ENCODE peak calls at places on chromosome 21, in five cellular contexts. I is HCT116, D is HepG2, P is GM12878, B is H1. N is an unnamed sample.
A peak's percentile ranks its signal among the peaks of the same experiment; 100 is the strongest.

GRCh38 chr21:28436286-28436932 is 556.3 kb downstream of the LTN1 start:
- DNase-seq in I (no peak), D (no peak), P (no peak), B (no peak), N (no peak)

GRCh38 chr21:42209801-42210479 is 9.0 kb upstream of the ABCG1 start:
- DNase-seq in I (no peak), D (no peak), P (no peak), B (no peak), N (no peak)

GRCh38 chr21:41701749-41702148 is 65.1 kb downstream of the RIPK4 start:
- DNase-seq in I (no peak), D (no peak), P (no peak), B (no peak), N (no peak)

GRCh38 chr21:41681336-41681801 is 85.5 kb downstream of the RIPK4 start:
- DNase-seq in I (no peak), D (no peak), P (no peak), B (no peak), N (no peak)

GRCh38 chr21:26888256-26888655 is 43.0 kb upstream of the ADAMTS1 start:
- DNase-seq in I (no peak), D (no peak), P (no peak), B (no peak), N (no peak)

GRCh38 chr21:35375115-35375514 is 326.0 kb upstream of the RUNX1 start:
- DNase-seq in I (no peak), D (no peak), P (no peak), B (no peak), N (no peak)

GRCh38 chr21:25329227-25329626 is 278.1 kb downstream of the MRPL39 start:
- DNase-seq in I (no peak), D (no peak), P (no peak), B (no peak), N (no peak)

GRCh38 chr21:34926784-34927548 is 122.1 kb downstream of the RUNX1 start:
- DNase-seq in I (no peak), D (peak; percentile 72), P (no peak), B (no peak), N (peak; percentile 51)

GRCh38 chr21:28971171-28971570 is 21.5 kb downstream of the LTN1 start:
- DNase-seq in I (no peak), D (no peak), P (no peak), B (no peak), N (no peak)

GRCh38 chr21:26766826-26767325 is 78.3 kb downstream of the ADAMTS1 start:
- DNase-seq in I (no peak), D (no peak), P (no peak), B (no peak), N (no peak)

GRCh38 chr21:41364308-41364707 is 2.5 kb downstream of the MX2 start:
- DNase-seq in I (no peak), D (no peak), P (no peak), B (no peak), N (no peak)

GRCh38 chr21:42234464-42235241 is 15.7 kb downstream of the ABCG1 start:
- DNase-seq in I (no peak), D (peak; percentile 4), P (no peak), B (no peak), N (peak; percentile 93)

GRCh38 chr21:29017639-29018237 is 1.4 kb downstream of the RWDD2B start:
- DNase-seq in I (no peak), D (no peak), P (no peak), B (no peak), N (no peak)

GRCh38 chr21:14523234-14523633 is 22.9 kb downstream of the SAMSN1 start:
- DNase-seq in I (no peak), D (no peak), P (no peak), B (no peak), N (no peak)

GRCh38 chr21:26795866-26796329 is 49.3 kb downstream of the ADAMTS1 start:
- DNase-seq in I (no peak), D (no peak), P (no peak), B (no peak), N (no peak)

GRCh38 chr21:42010507-42011493 is 640 bp upstream of the ZBTB21 start:
- DNase-seq in I (no peak), D (peak; percentile 20), P (no peak), B (no peak), N (peak; percentile 57)

GRCh38 chr21:17779486-17779885 is 39.7 kb downstream of the C21orf91 start:
- DNase-seq in I (no peak), D (no peak), P (no peak), B (no peak), N (no peak)

GRCh38 chr21:41559658-41560599 is 52.0 kb upstream of the TMPRSS2 start:
- DNase-seq in I (no peak), D (no peak), P (peak; percentile 72), B (no peak), N (no peak)

GRCh38 chr21:25080161-25080560 is 527.1 kb downstream of the MRPL39 start:
- DNase-seq in I (no peak), D (no peak), P (no peak), B (no peak), N (no peak)

GRCh38 chr21:41511858-41512257 is 3.9 kb upstream of the TMPRSS2 start:
- DNase-seq in I (no peak), D (no peak), P (no peak), B (no peak), N (no peak)

GRCh38 chr21:34510148-34511142 is 1.6 kb downstream of the KCNE1 start:
- DNase-seq in I (peak; percentile 18), D (peak; percentile 67), P (no peak), B (peak; percentile 61), N (peak; percentile 61)

GRCh38 chr21:22363504-22363903 is 1365.3 kb downstream of the NCAM2 start:
- DNase-seq in I (no peak), D (no peak), P (no peak), B (no peak), N (no peak)

DNA sequence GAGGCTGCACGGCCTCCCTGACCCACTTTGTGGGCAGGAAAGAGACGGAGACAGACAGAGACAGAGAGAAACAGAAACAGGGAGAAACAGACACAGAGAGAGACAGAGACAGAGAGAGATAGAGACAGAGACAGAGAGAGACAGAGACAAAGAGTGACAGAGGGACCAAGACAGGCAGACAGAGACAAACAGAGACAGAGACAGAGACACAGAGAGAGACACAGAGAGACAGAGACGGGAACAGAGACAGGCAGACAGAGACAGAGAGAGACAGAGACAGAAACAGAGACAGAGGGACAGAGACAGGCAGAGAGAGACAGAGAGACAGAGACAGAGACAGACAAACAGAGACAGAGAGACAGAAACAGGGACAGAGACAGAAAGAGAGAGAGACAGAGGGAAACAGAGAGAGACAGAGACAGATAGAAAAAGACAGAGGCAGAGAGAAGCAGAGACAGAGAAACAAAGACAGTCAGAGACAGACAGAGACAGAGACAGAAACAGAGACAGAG is 3.1 kb downstream of the COL6A1 start:
- DNase-seq in I (no peak), D (no peak), P (no peak), B (no peak), N (no peak)
- TF ChIP-seq ZNF274 in I (no peak), D (no peak), P (no peak), B (no peak), N (no peak)

GRCh38 chr21:30674312-30674711 is 31.6 kb downstream of the KRTAP20-3 start:
- DNase-seq in I (no peak), D (no peak), P (no peak), B (no peak), N (no peak)
- TF ChIP-seq JUND in I (no peak), D (no peak), P (no peak), B (no peak), N (no peak)

DNA sequence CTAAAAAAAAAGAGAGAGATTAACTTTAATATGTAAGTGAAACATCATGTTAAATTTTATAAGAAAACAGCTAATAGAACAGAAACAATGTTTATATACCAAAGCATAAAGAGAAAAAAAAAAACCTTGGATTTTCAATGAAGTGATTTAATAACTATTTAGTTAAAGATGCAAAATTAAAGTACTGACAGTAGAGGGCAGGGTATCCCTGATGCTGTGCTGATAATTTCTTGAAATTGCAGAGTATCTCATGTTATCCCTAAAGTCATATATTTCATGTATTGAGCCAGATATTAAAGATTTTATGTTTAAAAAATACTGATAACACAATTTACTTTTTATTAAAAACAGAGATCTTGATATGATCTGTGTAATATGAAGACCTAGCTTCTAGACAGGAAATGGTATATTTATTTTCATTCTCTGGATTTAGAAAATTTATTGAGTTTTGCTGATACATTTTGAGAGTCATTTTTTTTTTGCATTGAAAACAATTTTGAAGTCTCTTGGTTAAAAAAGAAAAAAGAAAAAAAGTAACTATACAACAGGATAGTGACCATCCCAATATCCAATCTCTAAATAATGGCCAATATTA is 273.2 kb downstream of the USP25 start:
- DNase-seq in I (no peak), D (no peak), P (no peak), B (no peak), N (no peak)
- TF ChIP-seq ZNF274 in I (no peak), D (no peak), P (no peak), B (no peak), N (no peak)

GRCh38 chr21:37582613-37583012 is 216.0 kb downstream of the DYRK1A start:
- DNase-seq in I (peak; percentile 18), D (peak; percentile 57), P (no peak), B (no peak), N (peak; percentile 43)
- TF ChIP-seq JUND in I (no peak), D (no peak), P (no peak), B (no peak), N (peak; percentile 59)

DNA sequence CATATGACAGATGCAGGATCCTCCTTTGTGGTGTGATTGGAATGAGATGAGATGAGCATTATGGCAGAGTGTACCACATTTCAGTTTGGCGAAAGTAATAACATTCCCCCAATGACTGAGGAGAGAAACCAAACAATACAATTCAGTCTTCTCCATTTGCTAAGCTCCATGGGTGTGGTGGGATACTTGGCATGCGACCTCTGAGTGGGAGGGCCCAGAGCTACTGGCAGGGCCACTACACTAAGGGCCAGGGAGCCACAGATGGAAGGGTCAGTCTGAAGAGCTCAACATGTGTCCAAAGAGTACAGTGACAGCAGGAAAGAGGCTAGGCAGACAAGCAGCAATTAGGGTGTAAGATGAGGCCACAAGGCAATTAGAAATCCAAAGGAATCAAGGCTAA is 23.8 kb upstream of the PAXBP1 start:
- DNase-seq in I (no peak), D (no peak), P (no peak), B (no peak), N (no peak)
- TF ChIP-seq ZNF274 in I (no peak), D (no peak), P (no peak), B (no peak), N (no peak)

DNA sequence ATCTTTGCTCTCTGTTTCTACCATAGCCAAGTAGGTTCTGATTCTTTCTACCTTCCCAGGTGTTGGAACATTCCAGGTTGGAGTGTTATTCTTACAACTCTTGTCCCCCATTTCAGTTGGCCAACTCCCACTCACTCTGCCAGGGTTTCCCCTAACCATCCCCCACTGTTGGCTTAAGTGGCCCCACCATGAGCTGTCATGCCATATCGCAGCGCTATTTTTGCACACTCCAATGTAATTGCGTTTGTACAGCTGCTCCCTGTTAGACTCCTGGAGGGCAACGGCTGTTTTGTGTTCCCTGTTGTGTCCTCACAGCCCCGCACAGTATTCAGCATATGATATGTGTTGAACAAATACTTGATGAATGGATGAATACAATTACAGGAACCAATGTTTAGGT is 117.7 kb upstream of the ETS2 start:
- DNase-seq in I (no peak), D (no peak), P (no peak), B (no peak), N (no peak)
- TF ChIP-seq JUND in I (no peak), D (no peak), P (no peak), B (no peak), N (no peak)

GRCh38 chr21:37008705-37009104 is 2.2 kb downstream of the RIPPLY3 start:
- DNase-seq in I (no peak), D (no peak), P (no peak), B (no peak), N (no peak)
- TF ChIP-seq ZNF274 in I (no peak), D (no peak), P (no peak), B (no peak), N (no peak)